ENCODE peak calls at places on chromosomes 2 and 18, in eight cellular contexts. J is GM12891, L is ovary, T is body of pancreas, F is adrenal gland, Y is NB4, W is K562, R is testis. I is an unnamed sample.

GRCh38 chr2:241063093-241063551 is 39.0 kb downstream of the MTERF4 start:
- DNase-seq in R (peak), W (no peak), J (no peak), Y (no peak), F (no peak), T (no peak), L (no peak), I (no peak)

GRCh38 chr2:239544846-239545465 is 144.1 kb upstream of the HDAC4 start:
- DNase-seq in L (no peak), J (no peak), Y (peak), R (no peak), F (no peak), T (no peak), W (no peak), I (no peak)

GRCh38 chr2:142100967-142101366 is 29.8 kb downstream of the LRP1B start:
- DNase-seq in W (no peak), Y (no peak), T (no peak), R (no peak), L (no peak), F (no peak), J (no peak), I (no peak)

GRCh38 chr18:62281684-62282083 is 43.4 kb upstream of the TNFRSF11A start:
- DNase-seq in T (no peak), J (no peak), L (no peak), Y (peak), R (no peak), W (no peak), F (no peak), I (no peak)

GRCh38 chr2:193517615-193518014 is 1322.9 kb upstream of the TMEFF2 start:
- DNase-seq in W (no peak), F (no peak), R (no peak), T (no peak), J (no peak), Y (no peak), L (no peak), I (no peak)

GRCh38 chr2:48738806-48739205 is 16.7 kb downstream of the LHCGR start:
- DNase-seq in J (no peak), W (no peak), L (no peak), R (no peak), T (no peak), F (no peak), Y (no peak), I (no peak)

GRCh38 chr2:159169187-159169586 is 117.3 kb downstream of the WDSUB1 start:
- DNase-seq in Y (no peak), R (no peak), J (no peak), T (no peak), F (no peak), W (no peak), L (no peak), I (no peak)

GRCh38 chr2:69208023-69208595 is 178.9 kb downstream of the GFPT1 start:
- DNase-seq in W (no peak), L (no peak), F (no peak), Y (no peak), T (no peak), J (no peak), R (no peak), I (no peak)

GRCh38 chr2:128282976-128283810 is 35.5 kb downstream of the HS6ST1 start:
- DNase-seq in F (no peak), J (no peak), R (no peak), L (no peak), T (no peak), Y (peak), W (no peak), I (peak)

GRCh38 chr2:65456074-65456473 is 23.7 kb upstream of the SPRED2 start:
- DNase-seq in L (no peak), F (no peak), W (no peak), R (no peak), T (no peak), J (no peak), Y (no peak), I (no peak)

GRCh38 chr2:19178175-19178574 is 180.2 kb downstream of the OSR1 start:
- DNase-seq in T (no peak), L (no peak), F (no peak), Y (no peak), W (no peak), J (no peak), R (no peak), I (no peak)

GRCh38 chr18:11377766-11378540 is 228.6 kb upstream of the PIEZO2 start:
- DNase-seq in L (no peak), R (no peak), T (no peak), Y (no peak), J (no peak), W (no peak), F (no peak), I (no peak)

GRCh38 chr2:222038086-222038802 is 260.6 kb downstream of the PAX3 start:
- DNase-seq in Y (peak), F (no peak), J (no peak), W (no peak), L (no peak), T (no peak), R (no peak), I (no peak)

GRCh38 chr2:215619989-215620388 is 184.1 kb upstream of the FN1 start:
- DNase-seq in Y (peak), T (peak), R (peak), W (peak), L (no peak), J (no peak), F (peak), I (peak)

GRCh38 chr2:173218331-173219056 is 136.2 kb upstream of the CDCA7 start:
- DNase-seq in F (no peak), Y (peak), J (no peak), W (no peak), T (no peak), L (no peak), R (peak), I (no peak)

GRCh38 chr2:6356127-6356761 is 509.5 kb downstream of the CMPK2 start:
- DNase-seq in T (no peak), F (no peak), W (no peak), R (no peak), Y (no peak), L (no peak), J (no peak), I (no peak)

GRCh38 chr2:51981813-51982212 is 949.9 kb upstream of the NRXN1 start:
- DNase-seq in J (no peak), T (no peak), L (no peak), F (no peak), Y (no peak), W (no peak), R (no peak), I (no peak)

GRCh38 chr2:240960309-240960962 is 38.0 kb upstream of the SNED1 start:
- DNase-seq in J (peak), R (peak), T (peak), W (no peak), F (peak), Y (no peak), L (peak), I (no peak)

GRCh38 chr2:80370375-80371009 is 65.9 kb upstream of the LRRTM1 start:
- DNase-seq in R (no peak), L (no peak), J (no peak), F (no peak), Y (no peak), T (no peak), W (peak), I (peak)

GRCh38 chr18:3256693-3257626 is 5.0 kb upstream of the MYL12B start:
- DNase-seq in F (no peak), W (no peak), L (no peak), T (peak), Y (no peak), J (no peak), R (no peak), I (no peak)

GRCh38 chr2:105409717-105410116 is 10.9 kb upstream of the FHL2 start:
- DNase-seq in Y (no peak), L (peak), R (peak), J (no peak), F (peak), W (no peak), T (peak), I (no peak)

GRCh38 chr2:168207861-168208260 is 39.5 kb downstream of the STK39 start:
- DNase-seq in R (no peak), W (no peak), L (no peak), J (no peak), F (no peak), Y (no peak), T (no peak), I (no peak)

GRCh38 chr2:129876576-129876975 is 102.9 kb upstream of the RAB6C start:
- DNase-seq in T (no peak), F (no peak), Y (no peak), L (no peak), J (no peak), W (no peak), R (no peak), I (no peak)

GRCh38 chr2:120518819-120519218 is 172.9 kb downstream of the INHBB start:
- DNase-seq in W (no peak), T (no peak), L (no peak), J (no peak), R (no peak), Y (no peak), F (no peak), I (no peak)

GRCh38 chr2:196413821-196414274 is 225.7 kb upstream of the CCDC150 start:
- DNase-seq in F (no peak), W (no peak), T (no peak), R (no peak), J (no peak), Y (no peak), L (no peak), I (no peak)

GRCh38 chr2:26335231-26335630 is 10.7 kb upstream of the SELENOI start:
- DNase-seq in L (no peak), Y (no peak), T (no peak), W (no peak), J (no peak), F (no peak), R (no peak), I (no peak)

GRCh38 chr18:44564922-44565321 is 115.8 kb upstream of the SETBP1 start:
- DNase-seq in W (no peak), Y (no peak), R (no peak), F (no peak), J (no peak), T (no peak), L (no peak), I (no peak)

GRCh38 chr2:109647636-109648035 is 33.5 kb downstream of the SOWAHC start:
- DNase-seq in L (no peak), W (no peak), F (no peak), T (no peak), Y (no peak), J (no peak), R (no peak), I (no peak)

GRCh38 chr2:8086796-8087479 is 594.9 kb upstream of the ID2 start:
- DNase-seq in R (no peak), W (no peak), J (no peak), T (peak), F (no peak), L (no peak), Y (peak), I (no peak)

GRCh38 chr18:51575171-51575570 is 377.7 kb upstream of the MEX3C start:
- DNase-seq in Y (no peak), F (no peak), J (no peak), T (no peak), W (no peak), R (no peak), L (no peak), I (no peak)

GRCh38 chr2:8259106-8259840 is 422.6 kb upstream of the ID2 start:
- DNase-seq in T (peak), L (no peak), W (no peak), J (no peak), F (no peak), R (no peak), Y (peak), I (no peak)

GRCh38 chr2:96637385-96638143 is 548 bp downstream of the KANSL3 start:
- DNase-seq in T (peak), Y (peak), F (peak), W (no peak), J (peak), R (peak), L (peak), I (peak)

GRCh38 chr2:96642564-96643350 is at the start of gene FER1L5:
- DNase-seq in Y (no peak), F (no peak), J (no peak), L (peak), W (no peak), T (peak), R (peak), I (no peak)

GRCh38 chr2:96633641-96634040 is 4.5 kb downstream of the KANSL3 start:
- DNase-seq in T (no peak), Y (no peak), W (no peak), L (no peak), J (no peak), R (no peak), F (no peak), I (no peak)

GRCh38 chr2:96636772-96637171 is 1.3 kb downstream of the KANSL3 start:
- DNase-seq in J (no peak), W (no peak), Y (no peak), F (peak), T (no peak), L (no peak), R (no peak), I (no peak)

GRCh38 chr2:96638144-96639121 is at the start of gene KANSL3:
- DNase-seq in J (peak), W (peak), Y (peak), L (peak), R (peak), T (peak), F (peak), I (peak)
- TF ChIP-seq POLR2A in J (peak), W (peak), Y (peak), L (peak), R (peak), T (peak), F (peak), I (peak)

GRCh38 chr18:22082408-22082807 is 87.0 kb upstream of the GATA6 start:
- DNase-seq in J (no peak), T (no peak), L (no peak), Y (no peak), W (no peak), F (no peak), R (no peak), I (no peak)

GRCh38 chr18:22086973-22087372 is 82.4 kb upstream of the GATA6 start:
- DNase-seq in Y (no peak), F (no peak), W (no peak), J (no peak), L (no peak), R (no peak), T (no peak), I (no peak)

GRCh38 chr18:22088029-22088428 is 81.4 kb upstream of the GATA6 start:
- DNase-seq in Y (no peak), R (no peak), L (no peak), T (peak), F (no peak), J (no peak), W (no peak), I (no peak)

GRCh38 chr18:22088976-22089375 is 80.4 kb upstream of the GATA6 start:
- DNase-seq in R (no peak), J (no peak), L (no peak), T (no peak), F (no peak), Y (no peak), W (no peak), I (no peak)

GRCh38 chr18:22084547-22084946 is 84.8 kb upstream of the GATA6 start:
- DNase-seq in R (no peak), T (peak), Y (no peak), J (no peak), W (no peak), F (no peak), L (no peak), I (no peak)
- TF ChIP-seq POLR2A in R (no peak), T (no peak), Y (no peak), J (no peak), W (no peak), F (no peak), L (no peak), I (no peak)

GRCh38 chr2:49972699-49973098 is 818.4 kb upstream of the FSHR start:
- DNase-seq in T (no peak), F (no peak), W (no peak), R (no peak), Y (no peak), J (no peak), L (no peak), I (no peak)

GRCh38 chr2:49978341-49978740 is 824.0 kb upstream of the FSHR start:
- DNase-seq in L (no peak), R (no peak), W (no peak), F (no peak), J (no peak), Y (no peak), T (no peak), I (no peak)

GRCh38 chr2:49971453-49971852 is 817.1 kb upstream of the FSHR start:
- DNase-seq in F (no peak), J (no peak), Y (no peak), R (no peak), T (no peak), W (no peak), L (no peak), I (no peak)

DNA sequence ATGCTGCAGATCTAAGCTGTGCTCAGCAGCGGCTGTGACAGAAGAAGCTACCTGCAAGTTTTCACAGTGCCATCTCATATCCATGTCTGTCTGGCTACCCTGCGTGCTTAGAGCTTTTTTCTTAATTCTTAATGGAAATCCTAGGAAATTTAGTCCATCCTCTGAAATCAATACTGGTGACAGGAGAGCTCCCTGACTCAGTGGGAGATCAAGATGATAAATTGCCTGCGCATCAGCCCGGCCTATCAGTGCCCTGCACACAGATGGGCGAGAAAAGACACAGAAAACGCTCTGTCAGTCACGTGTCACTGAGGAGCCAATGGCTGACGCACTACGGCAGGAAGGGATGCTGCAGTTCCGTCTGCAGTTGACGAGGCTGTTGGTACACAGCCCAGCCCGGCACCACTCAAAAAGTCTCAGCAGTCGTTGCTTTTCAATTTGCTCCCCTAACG is 819.6 kb upstream of the FSHR start:
- DNase-seq in T (peak), F (peak), W (no peak), R (peak), J (no peak), Y (no peak), L (peak), I (no peak)
- TF ChIP-seq POLR2A in T (no peak), F (no peak), W (no peak), R (no peak), J (no peak), Y (no peak), L (no peak), I (no peak)

GRCh38 chr2:182504903-182505302 is 78.1 kb upstream of the PDE1A start:
- DNase-seq in Y (no peak), L (no peak), W (no peak), T (peak), R (no peak), F (peak), J (no peak), I (no peak)

GRCh38 chr2:182503886-182504285 is 77.0 kb upstream of the PDE1A start:
- DNase-seq in J (no peak), T (no peak), R (no peak), F (no peak), W (no peak), Y (no peak), L (no peak), I (no peak)

GRCh38 chr2:182506606-182507005 is 79.8 kb upstream of the PDE1A start:
- DNase-seq in T (no peak), J (no peak), W (no peak), F (no peak), R (no peak), Y (no peak), L (no peak), I (no peak)

GRCh38 chr2:182509231-182509630 is 82.4 kb upstream of the PDE1A start:
- DNase-seq in W (no peak), F (no peak), R (no peak), Y (no peak), L (no peak), J (no peak), T (no peak), I (no peak)
- TF ChIP-seq POLR2A in W (no peak), F (no peak), R (no peak), Y (no peak), L (no peak), J (no peak), T (no peak), I (no peak)

DNA sequence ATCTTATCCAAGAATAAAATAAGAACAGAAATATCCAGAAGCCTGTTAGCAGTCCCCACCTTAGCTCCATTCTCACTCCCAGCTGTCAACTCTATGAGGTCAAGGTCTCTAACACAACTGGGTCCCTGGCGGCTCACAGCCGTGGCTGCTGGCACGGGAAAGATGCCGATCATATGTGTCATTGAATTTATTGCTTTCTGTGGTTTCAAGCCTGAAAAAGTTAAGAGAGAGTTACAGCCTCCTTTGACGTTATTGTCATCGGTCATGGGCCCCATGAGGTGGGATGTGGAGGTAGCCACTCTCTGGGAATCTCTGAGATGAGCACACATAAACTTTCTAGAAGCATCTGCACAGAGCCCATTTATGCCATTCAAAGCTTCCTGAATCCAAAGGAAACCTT is 28.7 kb upstream of the CABLES1 start:
- DNase-seq in Y (peak), L (no peak), J (no peak), W (no peak), F (no peak), T (no peak), R (no peak), I (no peak)
- TF ChIP-seq POLR2A in Y (no peak), L (no peak), J (no peak), W (no peak), F (no peak), T (no peak), R (no peak), I (no peak)

DNA sequence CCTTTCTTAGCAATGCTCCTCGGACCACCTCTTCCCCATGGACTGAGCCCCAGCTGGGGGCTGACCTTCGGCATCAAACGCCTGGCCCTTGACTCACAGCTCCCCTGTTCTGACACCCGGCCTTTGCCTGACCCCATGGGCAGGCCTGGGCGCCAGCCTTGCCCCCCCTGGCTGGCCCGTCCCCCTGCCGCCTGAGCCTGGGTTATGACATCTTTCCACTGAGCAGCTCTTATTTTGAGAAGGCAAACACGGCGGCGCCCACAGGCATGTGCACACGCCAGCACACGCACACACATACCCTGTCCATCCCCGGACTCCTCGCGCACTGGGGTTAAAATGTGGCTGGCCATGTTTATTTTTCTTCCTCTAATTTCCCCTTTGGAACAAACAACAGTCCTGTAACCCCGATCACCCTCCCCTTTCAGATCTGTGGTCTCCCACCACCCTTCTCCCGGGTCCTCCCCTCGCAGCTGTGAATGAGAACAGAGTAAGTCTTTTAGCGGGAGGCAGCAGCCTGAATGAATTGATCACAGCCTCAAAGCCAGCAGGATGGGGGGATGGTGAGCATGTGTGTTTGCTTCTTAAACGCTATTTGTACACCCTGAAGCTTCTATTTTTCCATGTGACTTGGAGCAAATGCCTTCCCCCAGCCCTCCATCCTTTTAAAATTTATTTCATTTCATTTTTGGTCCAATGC is 11.8 kb upstream of the ATOH8 start:
- DNase-seq in T (peak), F (no peak), J (no peak), R (no peak), L (peak), W (no peak), Y (no peak), I (no peak)
- TF ChIP-seq POLR2A in T (no peak), F (no peak), J (no peak), R (no peak), L (no peak), W (no peak), Y (no peak), I (no peak)

I was measured in erythroblast.